ENCODE peak calls at places on chromosomes 7 and 10, in four cellular contexts. A, E, W and Y are unnamed samples.

GRCh38 chr10:126876456-126876855 is 28.8 kb upstream of the DOCK1 start:
- DNase-seq in W (no peak), A (no peak), E (no peak), Y (no peak)

GRCh38 chr10:15122477-15123030 is 25.4 kb downstream of the RPP38 start:
- DNase-seq in E (no peak), W (no peak), A (no peak), Y (no peak)

GRCh38 chr10:80529604-80530003 is 8.1 kb upstream of the SH2D4B start:
- DNase-seq in W (no peak), E (no peak), A (no peak), Y (peak; percentile 22)

GRCh38 chr10:18666810-18667209 is 7.6 kb downstream of the ARL5B start:
- DNase-seq in W (no peak), A (no peak), E (no peak), Y (peak; percentile 86)

GRCh38 chr7:3589756-3590155 is 288.7 kb downstream of the SDK1 start:
- DNase-seq in W (no peak), A (no peak), E (no peak), Y (no peak)

GRCh38 chr10:24341897-24342296 is 133.0 kb downstream of the KIAA1217 start:
- DNase-seq in E (no peak), W (no peak), A (no peak), Y (no peak)

GRCh38 chr7:152664636-152665035 is 11.3 kb downstream of the XRCC2 start:
- DNase-seq in A (no peak), W (no peak), E (no peak), Y (no peak)

GRCh38 chr10:23081891-23082290 is 13.5 kb upstream of the MSRB2 start:
- DNase-seq in A (no peak), W (no peak), E (no peak), Y (peak; percentile 9)

GRCh38 chr7:33667261-33667660 is 238.1 kb upstream of the BMPER start:
- DNase-seq in A (no peak), W (no peak), E (no peak), Y (peak; percentile 53)

GRCh38 chr10:78319841-78320240 is 286.2 kb downstream of the RPS24 start:
- DNase-seq in A (no peak), E (no peak), W (no peak), Y (no peak)

GRCh38 chr10:78316451-78316931 is 282.8 kb downstream of the RPS24 start:
- DNase-seq in E (no peak), W (no peak), A (no peak), Y (peak; percentile 47)

GRCh38 chr10:78319371-78319770 is 285.7 kb downstream of the RPS24 start:
- DNase-seq in E (no peak), A (no peak), W (no peak), Y (no peak)

GRCh38 chr10:78320416-78320815 is 286.8 kb downstream of the RPS24 start:
- DNase-seq in W (no peak), A (no peak), E (no peak), Y (no peak)

DNA sequence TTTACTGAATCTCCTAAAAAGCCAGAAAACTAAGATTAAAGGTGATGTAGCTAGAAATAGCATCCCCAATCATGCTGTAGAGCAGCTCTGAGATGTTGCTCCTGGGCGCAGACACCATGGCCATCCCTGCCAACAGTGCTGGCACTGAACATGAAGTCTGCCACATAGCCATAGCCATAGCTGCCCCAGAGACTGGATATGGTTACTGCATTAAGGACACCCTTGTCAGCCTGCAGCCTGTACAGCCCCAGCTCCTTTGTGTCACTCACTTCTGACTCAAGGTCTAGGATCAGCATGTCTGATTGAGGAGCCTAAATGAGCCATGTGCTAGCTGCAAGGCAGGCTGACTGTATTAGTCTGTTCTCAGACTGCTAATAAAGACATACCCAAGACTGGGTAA is 284.6 kb downstream of the RPS24 start:
- DNase-seq in W (no peak), E (no peak), A (no peak), Y (no peak)
- H2BK120ac ChIP-seq in W (no peak overlapping the region), E (no peak overlapping the region), A (no peak overlapping the region), Y (no peak overlapping the region)

GRCh38 chr10:89352039-89352597 is 24.3 kb downstream of the IFIT3 start:
- DNase-seq in A (no peak), E (no peak), W (no peak), Y (peak; percentile 98)

GRCh38 chr10:89352802-89353201 is 25.0 kb downstream of the IFIT3 start:
- DNase-seq in W (no peak), A (no peak), E (no peak), Y (no peak)

GRCh38 chr10:89348458-89348857 is 20.7 kb downstream of the IFIT3 start:
- DNase-seq in W (no peak), E (no peak), A (no peak), Y (no peak)

GRCh38 chr10:89347706-89348457 is 20.1 kb downstream of the IFIT3 start:
- DNase-seq in W (no peak), A (no peak), E (no peak), Y (no peak)

DNA sequence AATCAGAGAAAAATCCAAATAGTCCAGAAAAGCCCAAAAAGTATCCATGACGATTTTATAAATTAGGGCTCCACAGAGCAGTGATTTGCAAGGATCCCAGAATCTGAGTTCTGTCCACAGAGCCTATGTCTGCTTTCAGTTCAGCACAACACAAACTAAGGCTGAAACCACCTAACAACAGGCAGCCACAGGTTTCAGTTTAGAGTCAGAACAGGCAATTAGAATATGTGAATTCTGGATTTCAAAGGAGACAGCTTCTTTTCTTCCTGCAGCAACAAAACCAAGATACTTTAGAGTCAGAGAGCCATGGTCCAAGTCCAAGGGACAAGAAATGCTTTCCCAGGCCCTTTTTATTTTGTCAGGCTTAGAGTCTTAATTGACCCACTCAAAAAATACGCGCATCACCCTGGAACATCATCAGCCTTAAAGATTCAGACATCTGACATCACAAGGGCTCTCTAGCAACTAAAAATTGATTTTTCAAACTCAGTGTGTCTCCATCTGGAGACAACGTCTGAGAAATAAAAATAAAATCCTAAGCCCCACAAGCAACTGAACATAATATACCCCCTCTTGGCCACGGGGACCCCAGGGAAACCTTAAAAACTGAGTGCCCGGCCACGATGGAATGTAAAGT is 23.7 kb downstream of the IFIT3 start:
- DNase-seq in A (no peak), W (no peak), E (no peak), Y (peak; percentile 44)
- H2BK120ac ChIP-seq in A (no peak overlapping the region), W (no peak overlapping the region), E (no peak overlapping the region), Y (peak overlapping the region; percentile 95)

GRCh38 chr10:105800626-105801025 is 1159.5 kb downstream of the SORCS3 start:
- DNase-seq in W (no peak), A (no peak), E (no peak), Y (no peak)
- H2BK120ac ChIP-seq in W (no peak overlapping the region), A (no peak overlapping the region), E (no peak overlapping the region), Y (no peak overlapping the region)

DNA sequence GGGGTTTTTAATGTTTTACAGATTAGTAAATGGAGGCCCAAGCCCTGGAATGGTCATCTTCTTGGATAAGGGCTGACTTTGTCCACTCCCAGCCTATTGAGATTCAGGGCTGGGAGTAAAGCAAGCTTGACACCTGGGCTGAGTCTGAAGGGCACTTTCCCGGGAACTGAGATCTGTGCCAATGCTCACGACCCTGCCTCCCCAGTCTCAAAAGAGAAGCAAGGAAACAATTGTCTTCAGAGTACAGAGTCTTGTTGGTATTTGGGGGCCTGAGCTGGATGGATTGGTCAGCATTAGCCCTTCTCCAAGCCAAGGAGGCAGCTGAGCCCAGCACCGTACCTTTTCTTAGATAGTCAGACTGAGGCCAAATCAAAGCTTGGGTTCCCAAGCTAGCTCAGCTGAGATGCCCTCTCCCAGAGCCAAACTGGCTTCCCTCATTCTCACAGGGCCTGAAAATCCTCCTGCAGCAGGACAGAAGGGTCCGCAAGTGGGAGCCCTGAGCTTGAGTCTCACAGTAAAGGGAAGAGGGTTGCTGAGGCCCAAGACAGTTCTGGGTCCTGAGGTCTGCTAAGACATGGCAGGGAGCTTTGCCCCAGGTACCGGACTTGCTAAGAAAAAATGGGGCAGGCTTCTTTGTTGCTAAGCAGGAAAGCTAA is 3.7 kb downstream of the DDIT4 start:
- DNase-seq in A (no peak), E (no peak), W (no peak), Y (peak; percentile 29)
- H2BK120ac ChIP-seq in A (no peak overlapping the region), E (no peak overlapping the region), W (no peak overlapping the region), Y (no peak overlapping the region)

GRCh38 chr7:24757799-24758275 is 573 bp upstream of the GSDME start:
- DNase-seq in W (no peak), A (no peak), E (no peak), Y (peak; percentile 51)
- H2BK120ac ChIP-seq in W (no peak overlapping the region), A (no peak overlapping the region), E (no peak overlapping the region), Y (peak overlapping the region; percentile 66)

DNA sequence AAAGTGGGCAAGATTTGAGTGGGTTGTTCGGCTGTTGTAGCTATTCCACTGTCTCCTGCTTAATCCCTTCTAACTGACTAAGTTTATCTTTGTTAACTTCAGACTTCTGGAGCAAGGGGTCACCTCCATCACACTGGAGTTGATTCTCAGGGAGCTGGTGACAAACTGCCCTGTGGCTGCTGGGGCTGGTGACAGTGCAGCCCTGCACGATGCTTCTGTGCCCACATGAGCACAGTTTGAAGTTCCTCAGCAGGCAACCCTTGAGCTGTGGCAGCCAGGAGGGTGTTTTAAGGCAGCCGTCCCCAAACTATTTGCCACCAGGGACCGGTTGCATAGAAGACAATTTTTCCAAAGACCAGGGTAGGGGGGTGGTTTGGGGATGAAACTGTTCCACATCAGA is 40.6 kb downstream of the ADRB1 start:
- DNase-seq in E (no peak), A (no peak), W (no peak), Y (no peak)
- H2BK120ac ChIP-seq in E (no peak overlapping the region), A (no peak overlapping the region), W (no peak overlapping the region), Y (no peak overlapping the region)